ENCODE peak calls at places on chromosome 14, in four cellular contexts. One of them, this sample, is unnamed.
A peak's percentile ranks its signal among the peaks of the same experiment; 100 is the strongest.

GRCh38 chr14:34501997-34502396 is 37.5 kb downstream of the EAPP start:
- DNase-seq in tibial nerve: no peak
- DNase-seq in gastrocnemius medialis: no peak
- DNase-seq in progenitor cell of endocrine pancreas: no peak
- DNase-seq in this sample: no peak

GRCh38 chr14:89748004-89748403 is 206.5 kb downstream of the EFCAB11 start:
- DNase-seq in tibial nerve: no peak
- DNase-seq in gastrocnemius medialis: no peak
- DNase-seq in progenitor cell of endocrine pancreas: no peak
- DNase-seq in this sample: no peak

GRCh38 chr14:29085546-29085945 is 319.0 kb downstream of the FOXG1 start:
- DNase-seq in tibial nerve: no peak
- DNase-seq in gastrocnemius medialis: no peak
- DNase-seq in progenitor cell of endocrine pancreas: no peak
- DNase-seq in this sample: no peak

GRCh38 chr14:82394916-82395315 is 861.3 kb upstream of the SEL1L start:
- DNase-seq in tibial nerve: no peak
- DNase-seq in gastrocnemius medialis: no peak
- DNase-seq in progenitor cell of endocrine pancreas: no peak
- DNase-seq in this sample: no peak

GRCh38 chr14:63454436-63454835 is 88.7 kb downstream of the PPP2R5E start:
- DNase-seq in tibial nerve: no peak
- DNase-seq in gastrocnemius medialis: no peak
- DNase-seq in progenitor cell of endocrine pancreas: no peak
- DNase-seq in this sample: no peak

GRCh38 chr14:34794941-34795340 is 80.2 kb downstream of the BAZ1A start:
- DNase-seq in tibial nerve: no peak
- DNase-seq in gastrocnemius medialis: no peak
- DNase-seq in progenitor cell of endocrine pancreas: no peak
- DNase-seq in this sample: no peak

GRCh38 chr14:93132472-93133065 is 16.8 kb upstream of the ITPK1 start:
- DNase-seq in tibial nerve: peak; percentile 66
- DNase-seq in gastrocnemius medialis: no peak
- DNase-seq in progenitor cell of endocrine pancreas: no peak
- DNase-seq in this sample: no peak

GRCh38 chr14:63897706-63898105 is 44.9 kb downstream of the SYNE2 start:
- DNase-seq in tibial nerve: no peak
- DNase-seq in gastrocnemius medialis: no peak
- DNase-seq in progenitor cell of endocrine pancreas: no peak
- DNase-seq in this sample: no peak

GRCh38 chr14:46840971-46841729 is 189.6 kb upstream of the RPL10L start:
- DNase-seq in tibial nerve: no peak
- DNase-seq in gastrocnemius medialis: no peak
- DNase-seq in progenitor cell of endocrine pancreas: no peak
- DNase-seq in this sample: no peak

GRCh38 chr14:68961781-68962584 is 17.1 kb downstream of the ACTN1 start:
- DNase-seq in tibial nerve: no peak
- DNase-seq in gastrocnemius medialis: no peak
- DNase-seq in progenitor cell of endocrine pancreas: no peak
- DNase-seq in this sample: no peak

GRCh38 chr14:59511916-59512530 is 27.7 kb downstream of the JKAMP start:
- DNase-seq in tibial nerve: no peak
- DNase-seq in gastrocnemius medialis: no peak
- DNase-seq in progenitor cell of endocrine pancreas: peak; percentile 26
- DNase-seq in this sample: no peak

GRCh38 chr14:54252072-54252730 is 144.6 kb upstream of the CDKN3 start:
- DNase-seq in tibial nerve: no peak
- DNase-seq in gastrocnemius medialis: no peak
- DNase-seq in progenitor cell of endocrine pancreas: no peak
- DNase-seq in this sample: no peak

GRCh38 chr14:68616255-68616902 is 176.5 kb downstream of the ZFP36L1 start:
- DNase-seq in tibial nerve: no peak
- DNase-seq in gastrocnemius medialis: no peak
- DNase-seq in progenitor cell of endocrine pancreas: no peak
- DNase-seq in this sample: no peak

GRCh38 chr14:35808076-35808657 is 928 bp downstream of the RALGAPA1 start:
- DNase-seq in tibial nerve: no peak
- DNase-seq in gastrocnemius medialis: peak; percentile 14
- DNase-seq in progenitor cell of endocrine pancreas: no peak
- DNase-seq in this sample: no peak

GRCh38 chr14:38078393-38078792 is 129.3 kb upstream of the SSTR1 start:
- DNase-seq in tibial nerve: no peak
- DNase-seq in gastrocnemius medialis: no peak
- DNase-seq in progenitor cell of endocrine pancreas: no peak
- DNase-seq in this sample: no peak

GRCh38 chr14:74478996-74479635 is 14.0 kb downstream of the NPC2 start:
- DNase-seq in tibial nerve: no peak
- DNase-seq in gastrocnemius medialis: no peak
- DNase-seq in progenitor cell of endocrine pancreas: no peak
- DNase-seq in this sample: no peak

GRCh38 chr14:38329236-38329635 is 73.3 kb upstream of the CLEC14A start:
- DNase-seq in tibial nerve: no peak
- DNase-seq in gastrocnemius medialis: no peak
- DNase-seq in progenitor cell of endocrine pancreas: no peak
- DNase-seq in this sample: no peak

GRCh38 chr14:75726326-75726725 is 65.3 kb downstream of the TTLL5 start:
- DNase-seq in tibial nerve: no peak
- DNase-seq in gastrocnemius medialis: no peak
- DNase-seq in progenitor cell of endocrine pancreas: no peak
- DNase-seq in this sample: no peak

GRCh38 chr14:66233571-66233970 is 252.6 kb upstream of the CCDC196 start:
- DNase-seq in tibial nerve: no peak
- DNase-seq in gastrocnemius medialis: no peak
- DNase-seq in progenitor cell of endocrine pancreas: no peak
- DNase-seq in this sample: no peak

GRCh38 chr14:93775744-93776143 is 12.5 kb downstream of the PRIMA1 start:
- DNase-seq in tibial nerve: no peak
- DNase-seq in gastrocnemius medialis: no peak
- DNase-seq in progenitor cell of endocrine pancreas: no peak
- DNase-seq in this sample: no peak

GRCh38 chr14:33916663-33917565 is 34.0 kb downstream of the EGLN3 start:
- DNase-seq in tibial nerve: no peak
- DNase-seq in gastrocnemius medialis: no peak
- DNase-seq in progenitor cell of endocrine pancreas: no peak
- DNase-seq in this sample: no peak

GRCh38 chr14:36791402-36791801 is 129.7 kb downstream of the PAX9 start:
- DNase-seq in tibial nerve: no peak
- DNase-seq in gastrocnemius medialis: no peak
- DNase-seq in progenitor cell of endocrine pancreas: no peak
- DNase-seq in this sample: no peak

GRCh38 chr14:83558946-83559345 is 1971.0 kb upstream of the FLRT2 start:
- DNase-seq in tibial nerve: no peak
- DNase-seq in gastrocnemius medialis: no peak
- DNase-seq in progenitor cell of endocrine pancreas: no peak
- DNase-seq in this sample: no peak
- TF ChIP-seq CTCF in tibial nerve: no peak
- TF ChIP-seq CTCF in gastrocnemius medialis: no peak
- TF ChIP-seq CTCF in progenitor cell of endocrine pancreas: no peak
- TF ChIP-seq CTCF in this sample: no peak

GRCh38 chr14:103281496-103282231 is 52.4 kb upstream of the EIF5 start:
- DNase-seq in tibial nerve: no peak
- DNase-seq in gastrocnemius medialis: peak; percentile 48
- DNase-seq in progenitor cell of endocrine pancreas: no peak
- DNase-seq in this sample: no peak
- TF ChIP-seq CTCF in tibial nerve: peak; percentile 36
- TF ChIP-seq CTCF in gastrocnemius medialis: no peak
- TF ChIP-seq CTCF in progenitor cell of endocrine pancreas: peak; percentile 45
- TF ChIP-seq CTCF in this sample: no peak

GRCh38 chr14:27506272-27506671 is 908.4 kb upstream of the NOVA1 start:
- DNase-seq in tibial nerve: no peak
- DNase-seq in gastrocnemius medialis: no peak
- DNase-seq in progenitor cell of endocrine pancreas: no peak
- DNase-seq in this sample: no peak
- TF ChIP-seq CTCF in tibial nerve: no peak
- TF ChIP-seq CTCF in gastrocnemius medialis: no peak
- TF ChIP-seq CTCF in progenitor cell of endocrine pancreas: no peak
- TF ChIP-seq CTCF in this sample: no peak

GRCh38 chr14:52011557-52011956 is 22.2 kb downstream of the RTRAF start:
- DNase-seq in tibial nerve: no peak
- DNase-seq in gastrocnemius medialis: no peak
- DNase-seq in progenitor cell of endocrine pancreas: no peak
- DNase-seq in this sample: no peak

GRCh38 chr14:52015411-52016030 is 26.2 kb downstream of the RTRAF start:
- DNase-seq in tibial nerve: no peak
- DNase-seq in gastrocnemius medialis: no peak
- DNase-seq in progenitor cell of endocrine pancreas: no peak
- DNase-seq in this sample: no peak

GRCh38 chr14:52012635-52013034 is 23.3 kb downstream of the RTRAF start:
- DNase-seq in tibial nerve: no peak
- DNase-seq in gastrocnemius medialis: peak; percentile 34
- DNase-seq in progenitor cell of endocrine pancreas: no peak
- DNase-seq in this sample: no peak

GRCh38 chr14:52014601-52015267 is 25.4 kb downstream of the RTRAF start:
- DNase-seq in tibial nerve: no peak
- DNase-seq in gastrocnemius medialis: no peak
- DNase-seq in progenitor cell of endocrine pancreas: no peak
- DNase-seq in this sample: no peak

DNA sequence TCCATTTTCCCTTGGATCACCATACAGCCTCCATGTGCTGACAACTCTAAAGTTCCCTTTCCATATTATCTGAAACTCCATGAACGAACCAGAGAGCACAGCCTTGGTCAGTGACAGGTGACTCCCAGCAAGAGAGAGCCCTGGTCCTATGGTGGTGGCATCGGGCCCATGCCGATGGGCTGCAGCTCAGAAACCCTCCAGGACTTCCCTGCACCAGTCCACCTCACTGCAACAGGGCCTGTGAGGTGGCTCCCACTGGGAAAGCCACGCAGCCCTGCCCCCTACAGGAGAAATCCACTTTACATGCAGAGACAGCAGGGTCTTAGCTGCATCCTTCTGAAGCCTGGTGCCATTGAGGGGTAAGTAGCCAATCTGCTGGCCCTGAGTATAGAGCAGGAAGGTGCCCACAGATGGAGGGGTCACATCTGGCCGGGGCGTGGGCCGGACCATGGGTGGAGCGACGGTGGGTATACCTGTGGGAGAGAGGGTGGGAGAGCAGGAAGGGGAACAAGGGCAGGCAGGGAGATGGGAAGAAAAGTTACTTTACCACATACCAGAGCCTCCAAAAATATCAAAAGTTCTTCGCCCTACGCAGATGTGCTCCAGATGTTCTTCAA is 24.7 kb downstream of the RTRAF start:
- DNase-seq in tibial nerve: no peak
- DNase-seq in gastrocnemius medialis: no peak
- DNase-seq in progenitor cell of endocrine pancreas: peak; percentile 17
- DNase-seq in this sample: no peak
- TF ChIP-seq CTCF in tibial nerve: no peak
- TF ChIP-seq CTCF in gastrocnemius medialis: no peak
- TF ChIP-seq CTCF in progenitor cell of endocrine pancreas: peak; percentile 46
- TF ChIP-seq CTCF in this sample: peak; percentile 13

GRCh38 chr14:100827751-100828447 is 2.0 kb downstream of the MEG3 start:
- DNase-seq in tibial nerve: no peak
- DNase-seq in gastrocnemius medialis: no peak
- DNase-seq in progenitor cell of endocrine pancreas: no peak
- DNase-seq in this sample: no peak
- TF ChIP-seq CTCF in tibial nerve: peak; percentile 47
- TF ChIP-seq CTCF in gastrocnemius medialis: no peak
- TF ChIP-seq CTCF in progenitor cell of endocrine pancreas: no peak
- TF ChIP-seq CTCF in this sample: no peak

DNA sequence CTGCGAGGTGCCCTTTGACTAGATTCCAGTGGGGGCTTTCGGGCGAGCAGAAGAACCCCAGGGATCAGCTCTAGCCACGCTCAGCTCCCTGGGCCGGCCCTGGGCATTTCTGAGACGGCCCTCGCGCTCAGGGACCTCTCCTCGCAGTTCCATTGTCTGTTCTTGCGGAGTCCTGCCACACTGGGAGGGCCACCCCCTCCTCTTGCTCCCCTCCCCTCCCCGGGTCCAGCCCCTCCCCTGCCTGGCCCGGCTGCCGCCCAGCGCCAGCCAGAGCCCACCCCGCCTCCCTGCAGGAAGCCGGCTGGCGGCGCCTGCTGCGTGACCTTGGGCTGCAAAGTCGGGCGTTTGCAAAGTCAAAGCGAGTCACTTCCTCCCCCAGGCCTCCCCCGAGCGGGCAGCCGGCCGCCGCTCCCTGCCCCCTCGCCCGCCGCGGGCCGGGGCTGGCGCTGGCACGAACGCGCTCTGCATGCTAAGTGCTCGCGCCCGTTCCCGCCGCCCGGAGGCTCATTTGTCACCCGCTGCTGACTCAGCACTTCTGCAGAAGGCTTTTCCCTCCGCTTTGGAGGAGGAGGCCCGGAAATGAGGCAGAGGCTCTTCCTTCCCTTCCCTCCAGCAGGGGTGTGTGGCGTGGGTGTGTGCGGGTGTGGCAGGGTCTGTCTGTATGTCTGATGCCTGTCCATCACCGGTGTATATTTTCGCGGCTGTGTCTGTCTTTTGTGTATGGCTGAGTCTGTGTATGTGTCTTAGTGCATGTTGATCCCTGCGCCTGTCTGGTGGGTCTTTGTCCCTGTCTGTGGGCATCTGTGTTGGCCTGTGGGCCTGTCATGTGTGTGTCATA is 72.0 kb downstream of the IRF2BPL start:
- DNase-seq in tibial nerve: peak; percentile 83
- DNase-seq in gastrocnemius medialis: peak; percentile 75
- DNase-seq in progenitor cell of endocrine pancreas: peak; percentile 76
- DNase-seq in this sample: peak; percentile 73
- TF ChIP-seq CTCF in tibial nerve: peak; percentile 59
- TF ChIP-seq CTCF in gastrocnemius medialis: no peak
- TF ChIP-seq CTCF in progenitor cell of endocrine pancreas: no peak
- TF ChIP-seq CTCF in this sample: no peak